ENCODE peak calls at places on chromosome 11, in five cellular contexts. O is NT2/D1, Z is H1, F is GM12878, H is HepG2. N is an unnamed sample.

GRCh38 chr11:119683783-119684182 is 45.2 kb downstream of the NECTIN1 start:
- DNase-seq in O (no peak), Z (no peak), F (no peak), H (no peak), N (no peak)

GRCh38 chr11:78080818-78081495 is 1.3 kb upstream of the NDUFC2 start:
- DNase-seq in O (no peak), Z (no peak), F (no peak), H (peak), N (no peak)

GRCh38 chr11:110951041-110951440 is 238.8 kb upstream of the ARHGAP20 start:
- DNase-seq in O (no peak), Z (no peak), F (no peak), H (no peak), N (no peak)

GRCh38 chr11:78400116-78400515 is 17.5 kb downstream of the GAB2 start:
- DNase-seq in O (no peak), Z (no peak), F (no peak), H (no peak), N (no peak)

GRCh38 chr11:9862981-9863380 is 199.1 kb downstream of the SWAP70 start:
- DNase-seq in O (no peak), Z (no peak), F (no peak), H (no peak), N (no peak)

GRCh38 chr11:58640386-58641023 is 18.0 kb downstream of the CNTF start:
- DNase-seq in O (no peak), Z (no peak), F (no peak), H (no peak), N (no peak)

GRCh38 chr11:72672839-72673238 is 1.4 kb downstream of the PDE2A start:
- DNase-seq in O (no peak), Z (no peak), F (no peak), H (no peak), N (no peak)

GRCh38 chr11:61082161-61082870 is 20.0 kb upstream of the CD5 start:
- DNase-seq in O (no peak), Z (no peak), F (no peak), H (no peak), N (no peak)

GRCh38 chr11:40508307-40508706 is 951.1 kb downstream of the LRRC4C start:
- DNase-seq in O (no peak), Z (no peak), F (no peak), H (no peak), N (no peak)

GRCh38 chr11:77024745-77025144 is 9.5 kb upstream of the B3GNT6 start:
- DNase-seq in O (no peak), Z (no peak), F (no peak), H (no peak), N (no peak)

GRCh38 chr11:72760543-72761400 is 8.6 kb upstream of the ARAP1 start:
- DNase-seq in O (no peak), Z (no peak), F (no peak), H (no peak), N (no peak)

GRCh38 chr11:46489668-46490560 is 98.3 kb upstream of the CHRM4 start:
- DNase-seq in O (peak), Z (no peak), F (no peak), H (peak), N (peak)

GRCh38 chr11:113681711-113682410 is 24.2 kb downstream of the TMPRSS5 start:
- DNase-seq in O (no peak), Z (peak), F (no peak), H (no peak), N (peak)

GRCh38 chr11:119375629-119376196 is 5.8 kb downstream of the USP2 start:
- DNase-seq in O (no peak), Z (peak), F (no peak), H (peak), N (no peak)

GRCh38 chr11:62536301-62536957 is 10.2 kb downstream of the AHNAK start:
- DNase-seq in O (no peak), Z (no peak), F (no peak), H (no peak), N (no peak)

GRCh38 chr11:130261546-130261945 is 53.2 kb downstream of the ZBTB44 start:
- DNase-seq in O (no peak), Z (no peak), F (no peak), H (no peak), N (no peak)

GRCh38 chr11:117984471-117984870 is 1.7 kb upstream of the IL10RA start:
- DNase-seq in O (no peak), Z (no peak), F (no peak), H (no peak), N (no peak)

GRCh38 chr11:128422576-128423370 is 164.6 kb downstream of the ETS1 start:
- DNase-seq in O (no peak), Z (no peak), F (no peak), H (no peak), N (no peak)

GRCh38 chr11:117045196-117045595 is 53.0 kb downstream of the SIK3 start:
- DNase-seq in O (no peak), Z (no peak), F (no peak), H (no peak), N (peak)

GRCh38 chr11:10727259-10727851 is 23.7 kb upstream of the CTR9 start:
- DNase-seq in O (no peak), Z (no peak), F (no peak), H (no peak), N (no peak)

GRCh38 chr11:31817054-31817620 is 6.0 kb upstream of the PAX6 start:
- DNase-seq in O (no peak), Z (peak), F (no peak), H (no peak), N (peak)

GRCh38 chr11:61828629-61829407 is 718 bp downstream of the FADS2 start:
- DNase-seq in O (no peak), Z (peak), F (no peak), H (no peak), N (peak)

GRCh38 chr11:76606102-76606793 is 64.3 kb downstream of the LRRC32 start:
- DNase-seq in O (no peak), Z (peak), F (no peak), H (no peak), N (no peak)

GRCh38 chr11:96257972-96258951 is 84.7 kb downstream of the MAML2 start:
- DNase-seq in O (no peak), Z (no peak), F (no peak), H (no peak), N (no peak)

GRCh38 chr11:72511393-72512047 is 77.2 kb upstream of the CLPB start:
- DNase-seq in O (no peak), Z (no peak), F (no peak), H (no peak), N (no peak)

GRCh38 chr11:65425105-65425970 is 2.7 kb downstream of the NEAT1 start:
- DNase-seq in O (no peak), Z (no peak), F (no peak), H (no peak), N (no peak)

GRCh38 chr11:4455439-4455838 is 6.3 kb downstream of the OR52K2 start:
- DNase-seq in O (no peak), Z (no peak), F (no peak), H (no peak), N (no peak)

GRCh38 chr11:62497132-62497915 is 49.3 kb downstream of the AHNAK start:
- DNase-seq in O (no peak), Z (no peak), F (peak), H (peak), N (peak)

GRCh38 chr11:61277973-61278565 is 17.0 kb downstream of the VWCE start:
- DNase-seq in O (no peak), Z (no peak), F (no peak), H (no peak), N (no peak)

GRCh38 chr11:109970516-109971183 is 122.5 kb upstream of the ZC3H12C start:
- DNase-seq in O (no peak), Z (no peak), F (peak), H (no peak), N (no peak)

GRCh38 chr11:9639985-9640384 is 23.9 kb upstream of the SWAP70 start:
- DNase-seq in O (no peak), Z (no peak), F (no peak), H (no peak), N (no peak)

GRCh38 chr11:42841563-42841962 is 470.2 kb upstream of the API5 start:
- DNase-seq in O (no peak), Z (no peak), F (no peak), H (no peak), N (no peak)

GRCh38 chr11:43852057-43852636 is 28.5 kb upstream of the ALKBH3 start:
- DNase-seq in O (peak), Z (peak), F (peak), H (peak), N (peak)

GRCh38 chr11:72813740-72814138 is 472 bp upstream of the ATG16L2 start:
- DNase-seq in O (no peak), Z (no peak), F (no peak), H (peak), N (peak)

DNA sequence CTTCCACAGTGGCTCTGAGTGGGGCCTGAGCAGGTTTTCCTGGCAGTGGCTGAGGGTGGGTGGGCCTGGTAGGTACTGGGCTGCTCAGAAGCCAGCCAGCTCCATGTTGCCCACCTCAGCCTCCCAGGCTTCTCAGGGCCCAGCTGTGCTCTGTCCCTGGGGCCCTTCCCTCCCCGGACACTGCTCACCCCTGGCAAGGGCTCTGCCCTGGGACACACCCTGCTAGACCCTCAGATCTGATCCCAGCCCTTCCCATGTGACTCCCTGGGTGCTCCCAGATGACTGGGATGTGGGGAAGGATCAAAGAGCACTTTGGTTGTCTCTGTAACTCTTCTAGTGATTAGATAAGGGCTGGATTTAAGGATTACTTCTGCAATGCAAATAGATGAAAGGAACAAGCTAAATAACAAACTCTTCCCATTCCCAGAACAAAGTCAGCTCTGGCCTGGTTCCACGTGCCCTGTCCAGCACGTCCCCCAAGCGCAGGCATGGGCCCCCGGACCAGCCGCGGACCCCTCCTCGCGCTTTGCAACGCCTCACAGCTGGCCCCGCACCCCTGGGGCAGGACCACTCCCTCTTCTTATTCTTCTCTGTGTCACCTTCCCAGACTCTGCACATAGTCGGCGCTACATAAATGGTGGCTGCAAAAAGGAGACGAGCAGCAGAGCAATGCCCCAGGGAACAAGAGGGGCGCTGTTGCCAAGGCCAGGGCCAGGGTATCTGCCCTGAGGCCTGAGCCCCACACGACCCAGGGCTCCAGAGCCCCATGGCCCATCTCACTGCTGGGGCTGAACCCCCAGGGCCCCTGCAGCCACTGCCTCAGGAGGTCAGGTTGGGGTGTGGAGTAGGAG is 5.7 kb upstream of the KRTAP5-6 start:
- DNase-seq in O (no peak), Z (no peak), F (no peak), H (peak), N (no peak)
- TF ChIP-seq SUZ12 in O (no peak), Z (no peak), F (no peak), H (no peak), N (no peak)

GRCh38 chr11:2992234-2992999 is at the start of gene NAP1L4:
- DNase-seq in O (peak), Z (peak), F (peak), H (peak), N (peak)

GRCh38 chr11:2993000-2993330 is 836 bp upstream of the NAP1L4 start:
- DNase-seq in O (no peak), Z (no peak), F (no peak), H (no peak), N (no peak)

GRCh38 chr11:2989551-2989950 is 2.6 kb downstream of the NAP1L4 start:
- DNase-seq in O (no peak), Z (no peak), F (no peak), H (no peak), N (no peak)

GRCh38 chr11:2990617-2991476 is 1.3 kb downstream of the NAP1L4 start:
- DNase-seq in O (no peak), Z (no peak), F (no peak), H (peak), N (peak)

DNA sequence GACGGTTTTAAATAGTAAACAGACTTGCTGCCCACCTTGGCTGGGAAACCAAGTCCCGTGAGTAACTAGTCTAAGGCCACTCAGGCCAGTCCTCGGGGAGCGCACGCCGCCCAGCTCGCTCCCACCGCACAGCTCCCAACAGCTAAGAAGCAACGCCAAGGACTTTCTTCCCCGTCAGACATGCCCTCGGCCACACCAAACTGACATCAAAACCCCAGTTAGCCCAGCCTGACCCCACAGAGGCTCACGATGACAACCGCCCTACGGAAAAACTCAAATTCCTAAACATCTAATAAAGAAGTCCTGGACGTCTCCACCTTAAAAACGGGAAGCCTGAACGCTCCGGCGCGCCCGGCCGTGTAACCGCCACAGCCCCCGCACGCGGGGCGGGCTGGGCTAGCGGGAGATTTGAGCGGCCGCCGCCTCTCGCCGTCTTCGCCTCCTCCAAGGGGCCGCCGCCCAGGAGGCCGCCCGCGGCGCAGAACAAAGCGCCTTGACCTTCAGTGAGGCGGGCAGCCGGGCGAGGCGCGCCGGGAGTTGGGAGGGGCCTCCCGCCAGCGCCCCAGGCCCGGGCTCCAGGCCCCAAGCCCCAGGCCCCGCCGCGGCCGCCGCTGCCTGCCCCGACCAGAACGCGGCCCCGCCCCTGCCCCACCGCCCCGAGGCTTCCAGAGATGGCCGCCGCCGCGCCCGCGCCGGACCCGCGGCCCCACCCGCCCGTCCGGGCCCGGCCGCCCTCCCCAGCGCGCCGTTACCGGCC is 474 bp downstream of the NAP1L4 start:
- DNase-seq in O (peak), Z (no peak), F (no peak), H (peak), N (peak)
- TF ChIP-seq SUZ12 in O (no peak), Z (no peak), F (no peak), H (no peak), N (no peak)

GRCh38 chr11:392102-392777 is 1.8 kb upstream of the PKP3 start:
- DNase-seq in O (no peak), Z (no peak), F (no peak), H (no peak), N (no peak)

GRCh38 chr11:394858-395655 is 1.0 kb downstream of the PKP3 start:
- DNase-seq in O (no peak), Z (no peak), F (no peak), H (no peak), N (no peak)

GRCh38 chr11:395866-396265 is 1.9 kb downstream of the PKP3 start:
- DNase-seq in O (no peak), Z (no peak), F (no peak), H (no peak), N (no peak)

GRCh38 chr11:393219-394033 is 583 bp upstream of the PKP3 start:
- DNase-seq in O (no peak), Z (no peak), F (no peak), H (peak), N (no peak)

GRCh38 chr11:394034-394857 is at the start of gene PKP3:
- DNase-seq in O (no peak), Z (no peak), F (no peak), H (peak), N (no peak)
- TF ChIP-seq SUZ12 in O (no peak), Z (no peak), F (no peak), H (no peak), N (no peak)

DNA sequence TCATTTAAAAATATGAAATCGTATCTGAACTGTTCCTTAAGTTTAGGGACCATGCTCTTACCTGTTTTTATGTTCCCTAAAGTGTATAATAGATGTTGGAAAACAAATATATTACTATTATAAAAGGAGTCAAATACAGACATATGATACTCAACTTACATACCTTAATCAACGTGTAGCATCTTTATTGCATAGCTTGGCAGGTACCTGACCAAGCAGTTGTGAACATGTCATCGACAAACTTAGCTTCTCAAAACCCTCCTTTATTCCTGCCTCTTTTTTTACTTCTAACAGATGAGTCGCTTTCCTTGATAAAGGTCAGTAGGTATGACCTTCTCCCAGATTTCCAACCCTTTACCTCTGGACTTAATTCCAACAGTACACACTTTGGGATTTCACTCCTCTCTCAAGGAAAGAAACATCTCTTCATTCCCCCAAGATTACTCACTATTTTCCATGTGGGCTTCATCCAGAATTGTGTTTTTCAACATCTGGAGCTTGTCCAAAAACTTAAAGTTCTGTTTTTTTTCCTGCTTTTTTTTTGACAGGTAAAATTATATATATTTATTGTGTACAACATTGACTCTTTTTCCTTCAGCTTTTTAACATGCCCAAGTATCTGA is 11.9 kb downstream of the HIPK3 start:
- DNase-seq in O (no peak), Z (no peak), F (no peak), H (no peak), N (no peak)
- TF ChIP-seq SUZ12 in O (no peak), Z (no peak), F (no peak), H (no peak), N (no peak)

GRCh38 chr11:8066036-8066910 is 14.7 kb upstream of the TUB start:
- DNase-seq in O (no peak), Z (peak), F (no peak), H (no peak), N (no peak)
- TF ChIP-seq SUZ12 in O (no peak), Z (no peak), F (no peak), H (no peak), N (no peak)

DNA sequence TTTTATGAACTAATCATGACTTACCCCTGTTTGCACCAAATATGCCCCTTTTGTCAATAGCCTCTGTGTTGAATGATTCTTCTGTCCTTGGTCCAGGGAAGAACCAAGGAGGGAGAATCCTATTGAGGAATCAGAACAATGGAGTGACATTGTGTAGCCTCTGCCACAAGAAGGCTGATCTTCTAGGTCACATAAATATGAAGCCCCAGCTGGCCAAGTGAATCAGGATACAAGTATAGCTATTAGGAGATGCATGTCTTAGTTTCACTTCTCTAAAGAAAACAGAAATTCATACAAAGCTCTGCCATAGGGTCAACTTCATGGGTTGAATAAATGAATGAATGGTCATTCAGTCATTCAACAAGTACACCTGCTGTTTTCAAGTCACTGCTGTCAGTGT is 118.2 kb upstream of the BLID start:
- DNase-seq in O (no peak), Z (no peak), F (no peak), H (no peak), N (no peak)
- TF ChIP-seq SUZ12 in O (no peak), Z (no peak), F (no peak), H (no peak), N (no peak)

DNA sequence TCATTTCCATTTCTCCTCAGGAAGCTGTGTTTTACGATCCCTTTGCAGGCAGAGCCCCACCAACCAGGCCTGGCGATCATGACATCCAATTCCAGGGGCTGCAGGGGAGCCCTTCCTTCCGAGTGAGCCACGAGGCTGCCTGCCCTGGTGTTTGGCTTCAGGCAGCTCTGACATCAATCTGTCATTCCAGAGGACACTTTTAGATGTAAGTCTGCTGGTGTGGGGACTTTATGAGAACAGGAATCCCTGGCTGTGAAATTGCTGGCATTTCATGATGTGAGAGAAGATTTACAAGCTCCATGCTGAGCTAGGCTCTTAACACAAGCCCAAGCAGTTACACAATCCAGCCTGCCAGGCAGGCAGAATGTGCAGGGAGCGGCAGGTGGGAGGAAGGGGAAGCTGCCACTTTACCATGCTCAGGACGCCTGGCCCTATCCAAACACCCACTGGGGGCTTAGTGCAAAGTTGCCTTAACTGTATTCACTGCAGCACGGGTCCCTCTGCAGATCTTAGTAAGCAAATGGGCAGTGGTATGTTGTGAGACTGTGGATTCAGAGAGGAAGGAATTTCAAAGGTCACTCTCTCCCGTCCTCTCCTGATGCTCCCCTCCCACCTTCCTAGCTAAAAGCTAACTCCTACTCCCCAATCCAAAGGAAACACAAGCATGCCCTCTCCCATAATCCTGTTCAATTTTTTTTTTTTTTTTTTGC is 43.4 kb upstream of the MICAL2 start:
- DNase-seq in O (no peak), Z (no peak), F (no peak), H (peak), N (peak)
- TF ChIP-seq SUZ12 in O (no peak), Z (no peak), F (no peak), H (no peak), N (no peak)

N was measured in HEK293T.